ENCODE peak calls at places on chromosomes 4 and X, in ten cellular contexts. R is endodermal cell; A is NB4; E is choroid plexus epithelial cell; Z is tibial artery; S is brain microvascular endothelial cell; D is spleen; N is astrocyte; Y is CD8-positive, alpha-beta T cell; I is left ventricle myocardium inferior. V is an unnamed sample.

GRCh38 chr4:174626310-174627022 is 104.2 kb upstream of the HPGD start:
- DNase-seq in R (no peak), A (no peak), E (no peak), Z (no peak), S (no peak), D (no peak), N (no peak), Y (no peak), I (no peak), V (no peak)

GRCh38 chr4:152974732-152975614 is 38.9 kb downstream of the FHDC1 start:
- DNase-seq in R (no peak), A (no peak), E (no peak), Z (no peak), S (no peak), D (peak; percentile 61), N (no peak), Y (no peak), I (no peak), V (no peak)

GRCh38 chr4:20462426-20463175 is 210.9 kb downstream of the SLIT2 start:
- DNase-seq in R (no peak), A (no peak), E (peak; percentile 65), Z (no peak), S (peak; percentile 25), D (no peak), N (peak; percentile 43), Y (no peak), I (no peak), V (no peak)

GRCh38 chr4:67988986-67989385 is 25.7 kb upstream of the TMPRSS11A start:
- DNase-seq in R (no peak), A (no peak), E (no peak), Z (no peak), S (no peak), D (no peak), N (peak; percentile 92), Y (no peak), I (no peak), V (no peak)

GRCh38 chr4:180734753-180735432 is 1508.3 kb upstream of the TENM3 start:
- DNase-seq in R (no peak), A (no peak), E (no peak), Z (no peak), S (no peak), D (no peak), N (no peak), Y (no peak), I (no peak), V (no peak)

GRCh38 chr4:185775792-185776555 is 36.0 kb downstream of the SORBS2 start:
- DNase-seq in R (no peak), A (no peak), E (no peak), Z (no peak), S (no peak), D (no peak), N (no peak), Y (no peak), I (no peak), V (no peak)

GRCh38 chrX:147183161-147183560 is 368.6 kb upstream of the CXorf51A start:
- DNase-seq in R (no peak), A (no peak), E (no peak), Z (no peak), S (no peak), D (no peak), N (no peak), Y (no peak), I (no peak), V (no peak)

GRCh38 chrX:128601706-128602105 is 549.5 kb upstream of the ACTRT1 start:
- DNase-seq in R (no peak), A (no peak), E (no peak), Z (no peak), S (no peak), D (no peak), N (no peak), Y (no peak), I (no peak), V (no peak)

GRCh38 chrX:152652467-152652866 is 14.8 kb downstream of the GABRQ start:
- DNase-seq in R (no peak), A (no peak), E (no peak), Z (no peak), S (no peak), D (no peak), N (no peak), Y (no peak), I (no peak), V (no peak)

GRCh38 chr4:147060171-147060931 is 114.7 kb upstream of the TTC29 start:
- DNase-seq in R (no peak), A (no peak), E (peak; percentile 53), Z (peak; percentile 27), S (peak; percentile 74), D (no peak), N (peak; percentile 94), Y (no peak), I (no peak), V (no peak)

GRCh38 chrX:23752740-23753435 is 9.8 kb upstream of the ACOT9 start:
- DNase-seq in R (no peak), A (no peak), E (peak; percentile 41), Z (no peak), S (peak; percentile 33), D (no peak), N (peak; percentile 62), Y (no peak), I (no peak), V (no peak)

GRCh38 chr4:7462509-7462971 is 27.8 kb upstream of the PSAPL1 start:
- DNase-seq in R (peak; percentile 83), A (no peak), E (peak; percentile 23), Z (no peak), S (no peak), D (no peak), N (peak; percentile 23), Y (no peak), I (peak; percentile 27), V (no peak)

GRCh38 chr4:54992266-54992665 is 133.1 kb downstream of the KDR start:
- DNase-seq in R (no peak), A (no peak), E (no peak), Z (no peak), S (peak; percentile 20), D (no peak), N (peak; percentile 12), Y (no peak), I (no peak), V (no peak)

GRCh38 chr4:16608123-16608522 is 290.3 kb downstream of the LDB2 start:
- DNase-seq in R (no peak), A (no peak), E (peak; percentile 81), Z (no peak), S (no peak), D (no peak), N (peak; percentile 43), Y (no peak), I (no peak), V (no peak)

GRCh38 chr4:86670739-86671138 is 76.6 kb downstream of the PTPN13 start:
- DNase-seq in R (no peak), A (peak; percentile 18), E (peak; percentile 89), Z (no peak), S (peak; percentile 39), D (no peak), N (peak; percentile 77), Y (no peak), I (no peak), V (no peak)

GRCh38 chr4:101258782-101259353 is 88.5 kb downstream of the PPP3CA start:
- DNase-seq in R (no peak), A (no peak), E (no peak), Z (no peak), S (no peak), D (no peak), N (peak; percentile 35), Y (no peak), I (no peak), V (no peak)

GRCh38 chr4:76689079-76689817 is 208.7 kb downstream of the SOWAHB start:
- DNase-seq in R (peak; percentile 92), A (no peak), E (peak; percentile 20), Z (peak; percentile 34), S (no peak), D (peak; percentile 78), N (no peak), Y (no peak), I (peak; percentile 40), V (peak; percentile 39)

DNA sequence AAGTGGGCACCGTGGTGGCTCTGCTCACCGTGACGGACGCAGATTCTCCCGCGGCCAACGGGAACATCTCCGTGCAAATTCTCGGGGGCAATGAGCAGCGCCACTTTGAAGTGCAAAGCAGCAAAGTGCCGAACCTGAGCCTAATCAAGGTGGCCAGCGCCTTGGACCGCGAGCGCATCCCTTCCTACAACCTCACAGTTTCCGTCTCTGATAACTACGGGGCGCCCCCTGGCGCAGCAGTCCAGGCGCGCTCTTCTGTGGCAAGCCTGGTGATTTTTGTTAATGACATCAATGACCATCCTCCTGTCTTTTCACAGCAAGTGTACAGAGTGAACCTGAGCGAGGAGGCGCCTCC is 2.7 kb downstream of the FAT4 start:
- DNase-seq in R (peak; percentile 88), A (peak; percentile 1), E (peak; percentile 62), Z (peak; percentile 48), S (peak; percentile 50), D (peak; percentile 76), N (peak; percentile 33), Y (no peak), I (peak; percentile 41), V (peak; percentile 48)
- TF ChIP-seq CTCF in R (peak; percentile 78), A (no peak), E (peak; percentile 75), Z (no peak), S (peak; percentile 84), D (no peak), N (peak; percentile 43), Y (no peak), I (peak; percentile 61), V (peak; percentile 67)

DNA sequence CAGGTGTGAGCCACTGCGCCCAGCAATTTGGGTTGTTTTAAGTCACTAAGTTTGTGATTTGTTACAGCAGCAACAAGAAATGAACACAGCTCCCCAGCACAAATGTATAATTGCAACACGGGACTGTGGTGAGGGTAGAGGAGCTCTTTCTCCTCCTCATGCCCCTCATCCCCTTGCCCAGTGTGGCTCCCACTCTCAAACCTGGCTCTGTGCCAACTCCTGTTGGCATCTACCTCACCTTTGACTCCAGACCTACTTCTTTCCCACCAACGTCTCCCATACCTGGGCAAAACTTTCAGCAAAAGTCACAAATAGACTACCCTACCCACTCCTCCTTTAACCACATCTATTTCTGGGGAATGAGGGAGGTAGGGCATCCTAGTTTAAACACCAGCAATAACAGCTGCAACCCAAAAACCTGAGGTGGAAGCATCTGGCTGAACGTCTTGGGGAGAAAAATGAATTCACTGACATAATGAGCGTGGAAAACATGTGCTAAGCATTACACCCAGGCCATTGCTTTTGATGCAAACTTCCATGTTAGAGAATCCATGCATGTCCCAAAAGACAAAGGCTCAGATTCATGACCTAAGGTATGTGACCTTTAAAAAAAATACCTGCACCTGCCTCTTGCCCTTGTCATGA is 19.2 kb downstream of the LNX1 start:
- DNase-seq in R (no peak), A (no peak), E (no peak), Z (no peak), S (no peak), D (no peak), N (no peak), Y (no peak), I (no peak), V (no peak)
- TF ChIP-seq CTCF in R (no peak), A (no peak), E (no peak), Z (no peak), S (no peak), D (no peak), N (no peak), Y (no peak), I (no peak), V (no peak)

GRCh38 chrX:100494974-100495373 is 84.9 kb upstream of the PCDH19 start:
- DNase-seq in R (no peak), A (no peak), E (no peak), Z (no peak), S (no peak), D (no peak), N (no peak), Y (no peak), I (no peak), V (no peak)
- TF ChIP-seq CTCF in R (no peak), A (no peak), E (no peak), Z (no peak), S (no peak), D (no peak), N (no peak), Y (no peak), I (no peak), V (no peak)

GRCh38 chrX:56975611-56976010 is 19.7 kb downstream of the SPIN3 start:
- DNase-seq in R (no peak), A (no peak), E (no peak), Z (no peak), S (no peak), D (no peak), N (no peak), Y (no peak), I (no peak), V (no peak)
- TF ChIP-seq CTCF in R (peak; percentile 16), A (no peak), E (peak; percentile 9), Z (no peak), S (no peak), D (no peak), N (no peak), Y (no peak), I (no peak), V (no peak)